ENCODE peak calls at places on chromosomes 13 and 19, in seven cellular contexts. W is breast epithelium, R is tibial nerve, T is esophagus squamous epithelium, O is gastrocnemius medialis, Q is cardiac muscle cell, E is aorta. P is an unnamed sample.

GRCh38 chr19:5585461-5586299 is 17.9 kb upstream of the TINCR start:
- DNase-seq in R (no peak), Q (peak), T (no peak), O (no peak), E (peak), W (no peak), P (peak)

GRCh38 chr13:98285317-98285716 is 108.2 kb upstream of the RNF113B start:
- DNase-seq in Q (no peak), O (no peak), T (no peak), E (no peak), W (no peak), R (no peak), P (no peak)

GRCh38 chr13:47556703-47557102 is 444.4 kb downstream of the SUCLA2 start:
- DNase-seq in O (no peak), W (no peak), T (no peak), E (no peak), R (no peak), Q (no peak), P (no peak)

GRCh38 chr19:35846038-35846668 is 6.2 kb downstream of the NPHS1 start:
- DNase-seq in W (no peak), E (no peak), Q (no peak), R (no peak), T (no peak), O (no peak), P (no peak)

GRCh38 chr13:84896128-84896527 is 903.1 kb downstream of the SLITRK6 start:
- DNase-seq in E (no peak), T (no peak), Q (peak), W (no peak), O (no peak), R (no peak), P (peak)

GRCh38 chr13:67996101-67996500 is 766.0 kb upstream of the PCDH9 start:
- DNase-seq in E (no peak), Q (no peak), R (no peak), T (no peak), O (no peak), W (no peak), P (no peak)

GRCh38 chr13:111270126-111270525 is 50.3 kb upstream of the TEX29 start:
- DNase-seq in R (no peak), O (no peak), Q (no peak), E (no peak), T (no peak), W (no peak), P (no peak)

GRCh38 chr13:36778083-36778671 is 40.8 kb upstream of the RFXAP start:
- DNase-seq in R (no peak), E (no peak), Q (no peak), O (no peak), W (no peak), T (no peak), P (no peak)

GRCh38 chr19:47682939-47683338 is 30.3 kb upstream of the EHD2 start:
- DNase-seq in R (no peak), Q (no peak), W (no peak), T (no peak), O (no peak), E (no peak), P (no peak)

GRCh38 chr13:90869580-90869979 is 477.9 kb upstream of the MIR17HG start:
- DNase-seq in Q (no peak), R (no peak), W (no peak), E (no peak), O (no peak), T (no peak), P (no peak)

GRCh38 chr13:31199849-31200635 is at the start of gene B3GLCT:
- DNase-seq in T (peak), R (peak), O (peak), E (peak), Q (peak), W (peak), P (peak)

GRCh38 chr13:30364876-30365275 is 57.4 kb upstream of the UBE2L5 start:
- DNase-seq in Q (no peak), R (no peak), E (no peak), W (no peak), T (no peak), O (no peak), P (no peak)

GRCh38 chr13:105474983-105475382 is 1060.5 kb downstream of the EFNB2 start:
- DNase-seq in O (no peak), W (no peak), T (no peak), Q (peak), E (no peak), R (no peak), P (no peak)

GRCh38 chr13:79810671-79811070 is 329.7 kb downstream of the NDFIP2 start:
- DNase-seq in W (no peak), E (no peak), T (no peak), Q (peak), O (no peak), R (no peak), P (no peak)

GRCh38 chr13:79307866-79308298 is 98.2 kb downstream of the RBM26 start:
- DNase-seq in Q (no peak), T (no peak), W (no peak), E (no peak), R (no peak), O (no peak), P (no peak)

GRCh38 chr19:28711401-28711800 is 501.6 kb downstream of the UQCRFS1 start:
- DNase-seq in E (no peak), W (no peak), T (no peak), Q (no peak), R (no peak), O (no peak), P (no peak)

GRCh38 chr19:39436350-39436716 is 584 bp upstream of the RPS16 start:
- DNase-seq in R (no peak), T (no peak), Q (no peak), O (no peak), E (no peak), W (no peak), P (no peak)

GRCh38 chr19:45613926-45614725 is 12.1 kb upstream of the GPR4 start:
- DNase-seq in E (no peak), W (no peak), O (no peak), R (no peak), T (no peak), Q (no peak), P (no peak)

GRCh38 chr13:52345048-52345447 is 60.9 kb downstream of the THSD1 start:
- DNase-seq in W (no peak), O (no peak), T (no peak), E (no peak), R (no peak), Q (no peak), P (no peak)

GRCh38 chr19:5851302-5851701 is at the start of gene FUT3:
- DNase-seq in E (no peak), O (no peak), R (no peak), Q (no peak), T (no peak), W (no peak), P (no peak)

GRCh38 chr13:25085125-25085742 is 10.7 kb upstream of the PABPC3 start:
- DNase-seq in O (no peak), T (no peak), W (no peak), E (no peak), R (peak), Q (peak), P (peak)

GRCh38 chr19:4077800-4078683 is 11.3 kb upstream of the ZBTB7A start:
- DNase-seq in T (no peak), O (no peak), Q (peak), E (peak), R (peak), W (peak), P (no peak)

GRCh38 chr13:40629678-40630384 is 36.6 kb downstream of the FOXO1 start:
- DNase-seq in O (no peak), T (no peak), R (no peak), W (no peak), E (no peak), Q (no peak), P (no peak)
- H3K4me3 ChIP-seq in O (no peak), T (no peak), R (no peak), W (no peak), E (no peak), Q (no peak), P (no peak)

GRCh38 chr13:108158746-108159145 is 56.6 kb downstream of the LIG4 start:
- DNase-seq in R (no peak), T (no peak), O (no peak), E (no peak), W (no peak), Q (no peak), P (no peak)
- H3K4me3 ChIP-seq in R (no peak), T (no peak), O (no peak), E (no peak), W (no peak), Q (no peak), P (no peak)

GRCh38 chr19:49738242-49738641 is 24.9 kb downstream of the TSKS start:
- DNase-seq in R (no peak), W (no peak), T (no peak), E (no peak), O (no peak), Q (no peak), P (no peak)
- H3K4me3 ChIP-seq in R (no peak), W (no peak), T (no peak), E (no peak), O (no peak), Q (no peak), P (no peak)

DNA sequence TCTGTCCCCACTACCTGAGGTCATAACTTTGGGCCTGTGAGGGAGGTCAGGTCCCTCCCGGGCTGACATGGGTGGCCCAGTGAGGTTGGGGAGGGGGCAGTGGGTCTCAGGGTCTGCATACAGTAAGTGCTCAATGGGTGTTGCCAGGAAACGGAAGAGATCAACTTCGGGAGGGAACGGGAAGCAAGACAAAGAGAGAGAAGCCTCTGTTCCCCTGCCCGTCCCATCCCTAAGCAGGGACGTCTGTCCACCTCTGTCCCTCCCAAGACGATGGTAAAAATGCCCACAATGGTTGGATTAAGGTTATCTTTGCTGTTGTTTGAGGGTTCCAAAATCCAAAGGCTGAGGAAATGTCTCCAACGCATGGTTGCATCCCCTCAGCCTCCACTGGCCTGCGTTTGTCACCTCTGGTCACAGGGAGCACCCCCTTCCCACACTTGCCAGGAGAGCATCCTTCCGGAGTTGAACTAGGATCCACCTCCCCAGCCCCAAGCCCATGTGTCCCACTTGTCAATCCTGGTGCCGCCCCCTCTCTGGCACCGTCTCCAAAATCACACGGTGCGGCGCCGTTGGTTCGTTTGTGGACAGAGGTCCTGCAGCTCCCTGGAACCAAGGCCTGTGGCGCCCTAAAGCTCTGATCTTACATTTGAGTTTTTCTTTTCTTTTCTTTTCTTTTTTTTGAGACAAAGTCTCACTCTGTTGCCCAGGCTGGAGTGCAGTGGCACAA is 774 bp upstream of the HOMER3 start:
- DNase-seq in O (no peak), W (no peak), R (no peak), E (no peak), T (no peak), Q (no peak), P (no peak)
- H3K4me3 ChIP-seq in O (peak), W (peak), R (peak), E (no peak), T (peak), Q (no peak), P (peak)

P was measured in Jurkat, Clone E6-1.